ENCODE peak calls at places on chromosomes 3 and 15, in ten cellular contexts. I, R, U, X, L, C, D, F, A and B are unnamed samples.

GRCh38 chr3:169667710-169668080 is 4.2 kb upstream of the MECOM start:
- DNase-seq in I (peak; percentile 12), R (no peak), U (no peak), X (no peak), L (no peak), C (no peak), D (no peak), F (no peak), A (peak; percentile 54), B (no peak)

GRCh38 chr3:55330756-55331155 is 156.3 kb downstream of the WNT5A start:
- DNase-seq in I (no peak), R (no peak), U (no peak), X (no peak), L (no peak), C (no peak), D (no peak), F (no peak), A (no peak), B (no peak)

GRCh38 chr3:73409405-73409804 is 215.3 kb downstream of the PDZRN3 start:
- DNase-seq in I (no peak), R (no peak), U (no peak), X (no peak), L (no peak), C (no peak), D (no peak), F (no peak), A (no peak), B (no peak)

GRCh38 chr3:154120903-154121235 is 321 bp upstream of the ARHGEF26 start:
- DNase-seq in I (no peak), R (no peak), U (no peak), X (no peak), L (no peak), C (no peak), D (no peak), F (no peak), A (no peak), B (no peak)

GRCh38 chr15:66675456-66675855 is 26.6 kb upstream of the SMAD6 start:
- DNase-seq in I (no peak), R (no peak), U (no peak), X (no peak), L (no peak), C (no peak), D (no peak), F (no peak), A (no peak), B (no peak)

GRCh38 chr3:122786067-122786466 is 7.6 kb downstream of the HSPBAP1 start:
- DNase-seq in I (no peak), R (no peak), U (no peak), X (no peak), L (no peak), C (no peak), D (no peak), F (no peak), A (no peak), B (peak; percentile 43)

GRCh38 chr15:98856540-98856907 is 151.1 kb downstream of the PGPEP1L start:
- DNase-seq in I (no peak), R (no peak), U (no peak), X (no peak), L (no peak), C (no peak), D (no peak), F (no peak), A (no peak), B (no peak)

GRCh38 chr15:56732881-56733130 is 503 bp downstream of the ZNF280D start:
- DNase-seq in I (no peak), R (no peak), U (no peak), X (no peak), L (peak; percentile 3), C (no peak), D (peak; percentile 38), F (no peak), A (peak; percentile 78), B (no peak)

GRCh38 chr15:79811406-79812405 is 85.1 kb downstream of the MTHFS start:
- DNase-seq in I (no peak), R (peak; percentile 88), U (peak; percentile 93), X (peak; percentile 78), L (peak; percentile 25), C (no peak), D (no peak), F (peak; percentile 87), A (no peak), B (peak; percentile 48)

GRCh38 chr15:60070838-60071493 is 66.9 kb downstream of the FOXB1 start:
- DNase-seq in I (no peak), R (no peak), U (no peak), X (no peak), L (no peak), C (no peak), D (no peak), F (no peak), A (peak; percentile 88), B (no peak)

GRCh38 chr15:92878593-92879053 is 21.5 kb upstream of the CHD2 start:
- DNase-seq in I (no peak), R (peak; percentile 70), U (peak; percentile 40), X (no peak), L (no peak), C (no peak), D (no peak), F (no peak), A (no peak), B (peak; percentile 43)

GRCh38 chr3:71299160-71299559 is 284.4 kb downstream of the FOXP1 start:
- DNase-seq in I (no peak), R (no peak), U (no peak), X (no peak), L (no peak), C (no peak), D (no peak), F (no peak), A (no peak), B (no peak)

GRCh38 chr3:171187706-171188290 is 161.3 kb upstream of the SLC2A2 start:
- DNase-seq in I (peak; percentile 30), R (peak; percentile 37), U (peak; percentile 33), X (no peak), L (no peak), C (no peak), D (no peak), F (no peak), A (peak; percentile 67), B (peak; percentile 50)

DNA sequence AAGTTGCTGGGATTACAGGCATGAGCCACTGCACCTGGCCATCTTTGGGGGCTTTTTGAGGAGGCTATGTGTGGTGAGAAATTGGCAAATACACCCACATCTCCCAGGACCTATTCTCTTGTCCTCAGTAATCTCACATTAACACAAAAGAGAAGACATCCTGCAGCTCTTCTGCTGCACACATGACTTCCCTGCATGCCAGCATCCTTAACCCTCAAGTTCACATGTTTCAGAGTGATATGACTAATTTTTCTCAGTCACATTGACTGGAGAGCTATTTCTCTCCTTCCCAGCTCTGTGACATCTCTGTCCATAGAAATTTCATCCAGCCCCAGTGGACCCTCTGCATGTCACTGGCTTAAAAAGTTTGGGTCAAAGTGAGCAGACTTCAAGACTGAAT is 1.9 kb upstream of the SKIC8 start:
- DNase-seq in I (no peak), R (no peak), U (no peak), X (no peak), L (no peak), C (no peak), D (no peak), F (no peak), A (no peak), B (no peak)
- H3K27ac ChIP-seq in I (no peak overlapping the region), R (no peak overlapping the region), U (no peak overlapping the region), X (no peak overlapping the region), L (no peak overlapping the region), C (no peak overlapping the region), D (no peak overlapping the region), F (no peak overlapping the region), A (no peak overlapping the region), B (no peak overlapping the region)

GRCh38 chr3:117921908-117922456 is 1112.7 kb downstream of the IGSF11 start:
- DNase-seq in I (no peak), R (no peak), U (no peak), X (no peak), L (no peak), C (no peak), D (no peak), F (no peak), A (no peak), B (no peak)

GRCh38 chr3:117921411-117921810 is 1113.2 kb downstream of the IGSF11 start:
- DNase-seq in I (no peak), R (no peak), U (no peak), X (no peak), L (no peak), C (no peak), D (no peak), F (no peak), A (no peak), B (no peak)

GRCh38 chr3:117916839-117917238 is 1117.8 kb downstream of the IGSF11 start:
- DNase-seq in I (no peak), R (no peak), U (no peak), X (no peak), L (no peak), C (no peak), D (no peak), F (no peak), A (no peak), B (no peak)

GRCh38 chr3:117920240-117920923 is 1114.3 kb downstream of the IGSF11 start:
- DNase-seq in I (no peak), R (no peak), U (no peak), X (no peak), L (no peak), C (no peak), D (no peak), F (no peak), A (no peak), B (no peak)

GRCh38 chr3:117919611-117920010 is 1115.0 kb downstream of the IGSF11 start:
- DNase-seq in I (no peak), R (no peak), U (no peak), X (no peak), L (no peak), C (no peak), D (no peak), F (no peak), A (peak; percentile 7), B (no peak)
- H3K4me1 ChIP-seq in I (peaks cover 33% of the 10 kb centered on the region), R (no peaks in the 10 kb centered on the region), U (no peaks in the 10 kb centered on the region), X (no peaks in the 10 kb centered on the region), L (no peaks in the 10 kb centered on the region), C (no peaks in the 10 kb centered on the region), D (no peaks in the 10 kb centered on the region), F (no peaks in the 10 kb centered on the region), A (no peaks in the 10 kb centered on the region), B (no peaks in the 10 kb centered on the region)

GRCh38 chr15:77486542-77487478 is 66.1 kb downstream of the HMG20A start:
- DNase-seq in I (no peak), R (no peak), U (no peak), X (no peak), L (no peak), C (no peak), D (no peak), F (no peak), A (no peak), B (no peak)
- H3K27ac ChIP-seq in I (no peak overlapping the region), R (no peak overlapping the region), U (peak overlapping the region; percentile 51), X (no peak overlapping the region), L (peak overlapping the region; percentile 23), C (no peak overlapping the region), D (no peak overlapping the region), F (no peak overlapping the region), A (peak overlapping the region; percentile 27), B (no peak overlapping the region)

DNA sequence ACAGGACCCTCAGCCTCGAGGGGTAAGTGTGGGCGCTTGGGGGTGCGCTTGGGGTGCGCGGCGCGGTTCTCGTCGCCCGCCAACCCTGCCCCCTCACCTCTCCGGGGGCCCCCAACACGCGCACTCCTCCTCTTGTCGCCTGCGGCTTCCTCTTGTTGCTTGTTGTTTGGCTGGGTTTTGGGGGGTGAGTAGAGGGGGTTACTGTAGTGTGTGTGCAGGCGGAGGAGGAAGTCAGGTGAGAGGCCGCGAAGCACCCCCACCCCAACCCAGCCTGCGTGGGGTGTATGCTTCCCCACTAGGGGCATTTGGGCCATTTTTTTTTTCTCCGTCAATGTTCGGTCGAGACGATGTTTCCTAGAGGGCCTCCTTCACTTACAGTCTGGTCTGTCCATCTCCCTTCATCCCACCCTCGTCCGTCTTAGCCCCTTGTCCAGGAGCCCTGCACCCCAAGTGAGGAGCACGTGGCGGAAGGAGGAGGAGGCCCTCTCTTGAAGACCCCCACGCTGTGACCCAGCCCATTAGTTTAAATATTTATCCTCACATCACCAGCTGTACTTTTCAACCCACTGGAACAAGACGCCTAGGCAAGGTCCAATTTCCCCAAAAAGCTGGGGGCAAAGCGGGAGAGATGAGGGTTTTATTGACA is 20.4 kb upstream of the SATB1 start:
- DNase-seq in I (no peak), R (peak; percentile 32), U (no peak), X (no peak), L (no peak), C (no peak), D (peak; percentile 81), F (peak; percentile 63), A (no peak), B (peak; percentile 45)
- H3K4me1 ChIP-seq in I (peaks cover 6% of the 10 kb centered on the region), R (peaks cover 25% of the 10 kb centered on the region), U (peaks cover 13% of the 10 kb centered on the region), X (peaks cover 15% of the 10 kb centered on the region), L (peaks cover 11% of the 10 kb centered on the region), C (peaks cover 26% of the 10 kb centered on the region), D (peaks cover 5% of the 10 kb centered on the region), F (no peaks in the 10 kb centered on the region), A (peaks cover 6% of the 10 kb centered on the region), B (no peaks in the 10 kb centered on the region)